ENCODE peak calls at places on chromosomes 16 and 17, in seven cellular contexts. One of them, this sample, is unnamed.

GRCh38 chr16:64545769-64546168 is 576.1 kb downstream of the CDH11 start:
- DNase-seq in GM10248: no peak
- DNase-seq in heart left ventricle: no peak
- DNase-seq in mucosa of descending colon: no peak
- DNase-seq in cardiac fibroblast: peak
- DNase-seq in CD8-positive, alpha-beta T cell: no peak
- DNase-seq in fibroblast of mammary gland: no peak
- DNase-seq in this sample: no peak

GRCh38 chr17:7220593-7221280 is 999 bp downstream of the ACADVL start:
- DNase-seq in GM10248: peak
- DNase-seq in mucosa of descending colon: peak
- DNase-seq in cardiac fibroblast: peak
- DNase-seq in heart left ventricle: peak
- DNase-seq in CD8-positive, alpha-beta T cell: peak
- DNase-seq in fibroblast of mammary gland: peak
- DNase-seq in this sample: peak

GRCh38 chr16:49455181-49455990 is 81.8 kb downstream of the C16orf78 start:
- DNase-seq in mucosa of descending colon: no peak
- DNase-seq in CD8-positive, alpha-beta T cell: no peak
- DNase-seq in heart left ventricle: no peak
- DNase-seq in GM10248: no peak
- DNase-seq in cardiac fibroblast: no peak
- DNase-seq in fibroblast of mammary gland: no peak
- DNase-seq in this sample: no peak

GRCh38 chr17:28151001-28151400 is 108.5 kb downstream of the NLK start:
- DNase-seq in CD8-positive, alpha-beta T cell: no peak
- DNase-seq in GM10248: no peak
- DNase-seq in mucosa of descending colon: no peak
- DNase-seq in heart left ventricle: no peak
- DNase-seq in cardiac fibroblast: no peak
- DNase-seq in fibroblast of mammary gland: no peak
- DNase-seq in this sample: no peak

GRCh38 chr17:36183001-36183810 is 6.8 kb upstream of the TBC1D3B start:
- DNase-seq in fibroblast of mammary gland: peak
- DNase-seq in CD8-positive, alpha-beta T cell: no peak
- DNase-seq in mucosa of descending colon: peak
- DNase-seq in heart left ventricle: peak
- DNase-seq in GM10248: peak
- DNase-seq in cardiac fibroblast: peak
- DNase-seq in this sample: peak

GRCh38 chr17:50957600-50958575 is 91.7 kb upstream of the TOB1 start:
- DNase-seq in GM10248: no peak
- DNase-seq in cardiac fibroblast: no peak
- DNase-seq in CD8-positive, alpha-beta T cell: no peak
- DNase-seq in mucosa of descending colon: no peak
- DNase-seq in fibroblast of mammary gland: no peak
- DNase-seq in heart left ventricle: no peak
- DNase-seq in this sample: no peak

GRCh38 chr17:694239-694638 is 20.4 kb downstream of the VPS53 start:
- DNase-seq in mucosa of descending colon: no peak
- DNase-seq in CD8-positive, alpha-beta T cell: no peak
- DNase-seq in fibroblast of mammary gland: peak
- DNase-seq in heart left ventricle: no peak
- DNase-seq in cardiac fibroblast: peak
- DNase-seq in GM10248: no peak
- DNase-seq in this sample: peak

GRCh38 chr17:8430966-8431365 is 4.7 kb upstream of the NDEL1 start:
- DNase-seq in mucosa of descending colon: no peak
- DNase-seq in cardiac fibroblast: peak
- DNase-seq in GM10248: no peak
- DNase-seq in heart left ventricle: peak
- DNase-seq in CD8-positive, alpha-beta T cell: no peak
- DNase-seq in fibroblast of mammary gland: peak
- DNase-seq in this sample: peak

GRCh38 chr17:36149296-36149820 is 27.1 kb downstream of the TBC1D3B start:
- DNase-seq in fibroblast of mammary gland: peak
- DNase-seq in mucosa of descending colon: peak
- DNase-seq in cardiac fibroblast: peak
- DNase-seq in CD8-positive, alpha-beta T cell: no peak
- DNase-seq in GM10248: no peak
- DNase-seq in heart left ventricle: no peak
- DNase-seq in this sample: peak

GRCh38 chr17:76446449-76447231 is 6.3 kb downstream of the UBE2O start:
- DNase-seq in mucosa of descending colon: no peak
- DNase-seq in fibroblast of mammary gland: peak
- DNase-seq in CD8-positive, alpha-beta T cell: no peak
- DNase-seq in GM10248: no peak
- DNase-seq in heart left ventricle: no peak
- DNase-seq in cardiac fibroblast: peak
- DNase-seq in this sample: peak

GRCh38 chr17:8022358-8023038 is 16.4 kb upstream of the ALOX15B start:
- DNase-seq in heart left ventricle: no peak
- DNase-seq in fibroblast of mammary gland: no peak
- DNase-seq in CD8-positive, alpha-beta T cell: no peak
- DNase-seq in GM10248: no peak
- DNase-seq in mucosa of descending colon: no peak
- DNase-seq in cardiac fibroblast: peak
- DNase-seq in this sample: no peak

GRCh38 chr17:45127583-45128300 is 4.6 kb downstream of the PLCD3 start:
- DNase-seq in GM10248: no peak
- DNase-seq in cardiac fibroblast: no peak
- DNase-seq in heart left ventricle: peak
- DNase-seq in mucosa of descending colon: peak
- DNase-seq in CD8-positive, alpha-beta T cell: no peak
- DNase-seq in fibroblast of mammary gland: no peak
- DNase-seq in this sample: peak

GRCh38 chr17:43399839-43400328 is 1.1 kb downstream of the ARL4D start:
- DNase-seq in cardiac fibroblast: no peak
- DNase-seq in heart left ventricle: no peak
- DNase-seq in GM10248: no peak
- DNase-seq in mucosa of descending colon: no peak
- DNase-seq in CD8-positive, alpha-beta T cell: no peak
- DNase-seq in fibroblast of mammary gland: no peak
- DNase-seq in this sample: no peak

GRCh38 chr17:58363457-58364185 is 11.6 kb upstream of the SUPT4H1 start:
- DNase-seq in cardiac fibroblast: no peak
- DNase-seq in heart left ventricle: no peak
- DNase-seq in mucosa of descending colon: no peak
- DNase-seq in GM10248: no peak
- DNase-seq in CD8-positive, alpha-beta T cell: no peak
- DNase-seq in fibroblast of mammary gland: no peak
- DNase-seq in this sample: no peak

GRCh38 chr16:80015566-80015965 is 415.0 kb upstream of the MAF start:
- DNase-seq in heart left ventricle: no peak
- DNase-seq in mucosa of descending colon: no peak
- DNase-seq in CD8-positive, alpha-beta T cell: no peak
- DNase-seq in GM10248: no peak
- DNase-seq in fibroblast of mammary gland: peak
- DNase-seq in cardiac fibroblast: peak
- DNase-seq in this sample: no peak

GRCh38 chr16:86965840-86966239 is 351.4 kb downstream of the C16orf95 start:
- DNase-seq in heart left ventricle: no peak
- DNase-seq in CD8-positive, alpha-beta T cell: no peak
- DNase-seq in GM10248: no peak
- DNase-seq in mucosa of descending colon: no peak
- DNase-seq in cardiac fibroblast: no peak
- DNase-seq in fibroblast of mammary gland: no peak
- DNase-seq in this sample: no peak

GRCh38 chr16:81842564-81843242 is 63.6 kb downstream of the PLCG2 start:
- DNase-seq in heart left ventricle: no peak
- DNase-seq in GM10248: no peak
- DNase-seq in cardiac fibroblast: no peak
- DNase-seq in CD8-positive, alpha-beta T cell: no peak
- DNase-seq in fibroblast of mammary gland: no peak
- DNase-seq in mucosa of descending colon: no peak
- DNase-seq in this sample: no peak

GRCh38 chr16:67279296-67280089 is at the start of gene PLEKHG4:
- DNase-seq in GM10248: peak
- DNase-seq in cardiac fibroblast: peak
- DNase-seq in CD8-positive, alpha-beta T cell: peak
- DNase-seq in heart left ventricle: peak
- DNase-seq in fibroblast of mammary gland: peak
- DNase-seq in mucosa of descending colon: peak
- DNase-seq in this sample: peak

GRCh38 chr17:2054262-2054739 is 602 bp upstream of the HIC1 start:
- DNase-seq in heart left ventricle: no peak
- DNase-seq in mucosa of descending colon: peak
- DNase-seq in CD8-positive, alpha-beta T cell: no peak
- DNase-seq in fibroblast of mammary gland: peak
- DNase-seq in cardiac fibroblast: peak
- DNase-seq in GM10248: no peak
- DNase-seq in this sample: peak

GRCh38 chr16:11082108-11082859 is 137.9 kb downstream of the CLEC16A start:
- DNase-seq in mucosa of descending colon: no peak
- DNase-seq in heart left ventricle: no peak
- DNase-seq in GM10248: no peak
- DNase-seq in fibroblast of mammary gland: no peak
- DNase-seq in cardiac fibroblast: no peak
- DNase-seq in CD8-positive, alpha-beta T cell: no peak
- DNase-seq in this sample: no peak

GRCh38 chr16:11080999-11081630 is 136.8 kb downstream of the CLEC16A start:
- DNase-seq in fibroblast of mammary gland: no peak
- DNase-seq in mucosa of descending colon: no peak
- DNase-seq in heart left ventricle: no peak
- DNase-seq in GM10248: no peak
- DNase-seq in CD8-positive, alpha-beta T cell: no peak
- DNase-seq in cardiac fibroblast: no peak
- DNase-seq in this sample: no peak

GRCh38 chr16:11078812-11079459 is 134.6 kb downstream of the CLEC16A start:
- DNase-seq in heart left ventricle: no peak
- DNase-seq in cardiac fibroblast: peak
- DNase-seq in fibroblast of mammary gland: peak
- DNase-seq in CD8-positive, alpha-beta T cell: no peak
- DNase-seq in GM10248: no peak
- DNase-seq in mucosa of descending colon: no peak
- DNase-seq in this sample: peak

GRCh38 chr16:11080327-11080967 is 136.1 kb downstream of the CLEC16A start:
- DNase-seq in heart left ventricle: no peak
- DNase-seq in cardiac fibroblast: no peak
- DNase-seq in GM10248: no peak
- DNase-seq in fibroblast of mammary gland: no peak
- DNase-seq in CD8-positive, alpha-beta T cell: no peak
- DNase-seq in mucosa of descending colon: no peak
- DNase-seq in this sample: no peak

GRCh38 chr16:11079657-11080187 is 135.4 kb downstream of the CLEC16A start:
- DNase-seq in fibroblast of mammary gland: peak
- DNase-seq in CD8-positive, alpha-beta T cell: no peak
- DNase-seq in heart left ventricle: no peak
- DNase-seq in mucosa of descending colon: no peak
- DNase-seq in cardiac fibroblast: peak
- DNase-seq in GM10248: peak
- DNase-seq in this sample: peak
- TF ChIP-seq CTCF in fibroblast of mammary gland: no peak
- TF ChIP-seq CTCF in CD8-positive, alpha-beta T cell: no peak
- TF ChIP-seq CTCF in heart left ventricle: no peak
- TF ChIP-seq CTCF in mucosa of descending colon: no peak
- TF ChIP-seq CTCF in cardiac fibroblast: no peak
- TF ChIP-seq CTCF in GM10248: no peak
- TF ChIP-seq CTCF in this sample: no peak

DNA sequence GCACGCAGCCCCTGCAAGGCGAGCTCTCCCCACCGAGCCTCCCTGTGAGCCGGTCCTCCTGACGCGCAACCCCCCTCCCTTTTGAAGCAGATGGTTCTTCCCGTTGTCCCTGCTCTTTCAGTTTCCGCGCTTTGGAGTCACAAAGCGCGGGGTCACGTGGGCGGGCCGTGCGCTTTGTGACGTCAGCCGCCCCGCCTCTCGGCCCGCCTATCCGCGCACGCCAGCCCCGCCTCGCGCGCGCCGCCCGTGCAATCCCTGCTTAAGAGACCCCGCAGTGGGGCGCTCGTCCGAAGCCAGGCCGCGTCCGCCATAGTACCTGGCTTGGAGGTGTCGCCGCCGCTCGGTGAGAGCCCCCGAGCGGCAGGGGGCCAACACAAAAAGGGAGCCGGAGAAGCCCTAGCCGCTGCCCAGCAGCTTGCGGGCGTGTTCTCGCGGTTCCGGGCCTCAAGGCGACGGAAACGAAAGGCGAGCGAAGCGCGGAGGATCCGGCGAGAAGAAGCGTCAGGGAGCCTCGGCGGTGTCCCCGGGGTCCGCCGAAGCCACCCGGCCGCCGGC is at the start of gene RBBP6:
- DNase-seq in GM10248: peak
- DNase-seq in cardiac fibroblast: peak
- DNase-seq in fibroblast of mammary gland: peak
- DNase-seq in mucosa of descending colon: peak
- DNase-seq in CD8-positive, alpha-beta T cell: peak
- DNase-seq in heart left ventricle: peak
- DNase-seq in this sample: peak
- TF ChIP-seq CTCF in GM10248: peak
- TF ChIP-seq CTCF in cardiac fibroblast: no peak
- TF ChIP-seq CTCF in fibroblast of mammary gland: no peak
- TF ChIP-seq CTCF in mucosa of descending colon: peak
- TF ChIP-seq CTCF in CD8-positive, alpha-beta T cell: peak
- TF ChIP-seq CTCF in heart left ventricle: peak
- TF ChIP-seq CTCF in this sample: peak

GRCh38 chr16:14364386-14365199 is 265.5 kb downstream of the PARN start:
- DNase-seq in GM10248: no peak
- DNase-seq in CD8-positive, alpha-beta T cell: no peak
- DNase-seq in mucosa of descending colon: no peak
- DNase-seq in fibroblast of mammary gland: peak
- DNase-seq in heart left ventricle: no peak
- DNase-seq in cardiac fibroblast: peak
- DNase-seq in this sample: peak
- TF ChIP-seq CTCF in GM10248: no peak
- TF ChIP-seq CTCF in CD8-positive, alpha-beta T cell: no peak
- TF ChIP-seq CTCF in mucosa of descending colon: no peak
- TF ChIP-seq CTCF in fibroblast of mammary gland: no peak
- TF ChIP-seq CTCF in heart left ventricle: no peak
- TF ChIP-seq CTCF in cardiac fibroblast: no peak
- TF ChIP-seq CTCF in this sample: peak

DNA sequence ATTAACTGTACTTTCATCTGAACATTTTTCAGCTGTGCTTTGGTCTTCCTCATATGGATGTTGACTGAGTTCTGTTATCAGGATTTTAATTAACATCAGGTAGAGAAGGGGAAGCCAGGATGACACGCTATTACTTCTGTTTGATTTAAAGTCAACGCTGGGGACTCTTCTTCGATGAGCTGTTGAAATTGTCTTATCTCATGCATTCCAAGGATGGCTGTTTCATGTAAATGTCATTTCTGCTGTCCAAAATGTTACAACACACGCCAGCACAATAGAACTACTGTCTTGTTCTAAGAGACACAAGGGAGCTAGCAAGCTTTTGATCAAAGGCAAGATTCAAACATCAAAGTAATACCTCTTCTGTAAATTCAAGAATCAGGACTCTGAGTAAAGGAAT is 263.2 kb upstream of the CDH5 start:
- DNase-seq in cardiac fibroblast: peak
- DNase-seq in fibroblast of mammary gland: peak
- DNase-seq in mucosa of descending colon: no peak
- DNase-seq in heart left ventricle: no peak
- DNase-seq in CD8-positive, alpha-beta T cell: no peak
- DNase-seq in GM10248: no peak
- DNase-seq in this sample: no peak
- TF ChIP-seq CTCF in cardiac fibroblast: no peak
- TF ChIP-seq CTCF in fibroblast of mammary gland: no peak
- TF ChIP-seq CTCF in mucosa of descending colon: no peak
- TF ChIP-seq CTCF in heart left ventricle: no peak
- TF ChIP-seq CTCF in CD8-positive, alpha-beta T cell: no peak
- TF ChIP-seq CTCF in GM10248: no peak
- TF ChIP-seq CTCF in this sample: no peak

DNA sequence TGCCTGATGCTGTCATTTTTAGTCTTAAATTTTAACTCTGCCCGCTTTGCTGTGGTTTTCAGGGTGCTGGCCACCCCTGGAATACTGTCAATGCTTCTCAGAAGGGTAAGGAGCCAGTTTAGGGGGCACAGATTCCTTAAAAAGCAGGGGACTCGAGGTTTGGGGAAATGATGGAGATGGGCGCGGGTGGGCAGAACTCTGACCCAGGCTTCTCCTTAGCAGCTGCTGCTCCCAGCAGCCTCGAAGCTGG is 23.7 kb downstream of the STAT5A start:
- DNase-seq in cardiac fibroblast: no peak
- DNase-seq in heart left ventricle: no peak
- DNase-seq in GM10248: no peak
- DNase-seq in mucosa of descending colon: no peak
- DNase-seq in fibroblast of mammary gland: no peak
- DNase-seq in CD8-positive, alpha-beta T cell: no peak
- DNase-seq in this sample: no peak
- TF ChIP-seq CTCF in cardiac fibroblast: no peak
- TF ChIP-seq CTCF in heart left ventricle: no peak
- TF ChIP-seq CTCF in GM10248: no peak
- TF ChIP-seq CTCF in mucosa of descending colon: no peak
- TF ChIP-seq CTCF in fibroblast of mammary gland: no peak
- TF ChIP-seq CTCF in CD8-positive, alpha-beta T cell: no peak
- TF ChIP-seq CTCF in this sample: no peak

This sample was measured in astrocyte of the spinal cord.